ENCODE peak calls at places on chromosomes 11 and 22, in six cellular contexts. E is sigmoid colon, A is amniotic stem cell, R is T-helper 2 cell, U is NCI-H1930, N is NCI-H1092. Q is an unnamed sample.

GRCh38 chr11:128373011-128373410 is 214.3 kb downstream of the ETS1 start:
- DNase-seq in E (no peak), A (no peak), R (no peak), U (no peak), N (no peak), Q (no peak)

GRCh38 chr11:46120711-46121327 is 435 bp downstream of the PHF21A start:
- DNase-seq in E (peak), A (no peak), R (no peak), U (peak), N (no peak), Q (peak)

GRCh38 chr11:35043933-35044332 is 95.0 kb upstream of the CD44 start:
- DNase-seq in E (no peak), A (no peak), R (no peak), U (no peak), N (no peak), Q (no peak)

GRCh38 chr11:17609536-17610401 is 62.7 kb downstream of the OTOG start:
- DNase-seq in E (no peak), A (no peak), R (no peak), U (no peak), N (no peak), Q (no peak)

GRCh38 chr11:2526808-2527381 is 82.1 kb downstream of the KCNQ1 start:
- DNase-seq in E (peak), A (no peak), R (peak), U (no peak), N (no peak), Q (peak)

GRCh38 chr11:13209379-13209778 is 68.2 kb upstream of the BMAL1 start:
- DNase-seq in E (no peak), A (no peak), R (no peak), U (no peak), N (no peak), Q (no peak)

GRCh38 chr11:105000797-105001196 is 22.2 kb downstream of the CASP5 start:
- DNase-seq in E (no peak), A (no peak), R (peak), U (no peak), N (no peak), Q (peak)

GRCh38 chr11:3707176-3707575 is 36.0 kb upstream of the CHRNA10 start:
- DNase-seq in E (no peak), A (no peak), R (no peak), U (no peak), N (no peak), Q (no peak)

GRCh38 chr11:131099746-131100145 is 183.5 kb upstream of the SNX19 start:
- DNase-seq in E (no peak), A (no peak), R (no peak), U (no peak), N (no peak), Q (no peak)

GRCh38 chr11:75352417-75353206 is 1.2 kb upstream of the ARRB1 start:
- DNase-seq in E (peak), A (no peak), R (no peak), U (no peak), N (no peak), Q (peak)

GRCh38 chr22:19290400-19291217 is 910 bp downstream of the CLTCL1 start:
- DNase-seq in E (no peak), A (no peak), R (no peak), U (no peak), N (no peak), Q (no peak)

GRCh38 chr22:22820076-22820475 is 67.5 kb upstream of the IGLL5 start:
- DNase-seq in E (no peak), A (no peak), R (no peak), U (no peak), N (no peak), Q (no peak)

GRCh38 chr11:57241311-57241972 is 4.4 kb upstream of the APLNR start:
- DNase-seq in E (no peak), A (no peak), R (no peak), U (no peak), N (no peak), Q (no peak)

GRCh38 chr11:296976-297665 is 2.2 kb downstream of the IFITM5 start:
- DNase-seq in E (peak), A (no peak), R (peak), U (no peak), N (no peak), Q (no peak)

GRCh38 chr11:92866679-92867282 is 102.7 kb upstream of the MTNR1B start:
- DNase-seq in E (no peak), A (no peak), R (no peak), U (no peak), N (no peak), Q (no peak)

GRCh38 chr11:100667449-100667848 is 19.6 kb upstream of the ARHGAP42 start:
- DNase-seq in E (no peak), A (no peak), R (no peak), U (no peak), N (no peak), Q (no peak)

GRCh38 chr22:37547249-37547741 is 13.0 kb upstream of the CDC42EP1 start:
- DNase-seq in E (no peak), A (no peak), R (no peak), U (no peak), N (no peak), Q (no peak)

GRCh38 chr22:19464546-19464945 is 14.4 kb downstream of the UFD1 start:
- DNase-seq in E (no peak), A (no peak), R (no peak), U (no peak), N (no peak), Q (no peak)

GRCh38 chr11:26896716-26897115 is 97.2 kb upstream of the FIBIN start:
- DNase-seq in E (no peak), A (no peak), R (no peak), U (no peak), N (no peak), Q (no peak)

GRCh38 chr11:12085371-12086251 is 24.8 kb upstream of the MICAL2 start:
- DNase-seq in E (no peak), A (no peak), R (no peak), U (no peak), N (no peak), Q (no peak)

GRCh38 chr11:4546876-4547275 is 1.9 kb downstream of the OR52M1 start:
- DNase-seq in E (no peak), A (no peak), R (no peak), U (no peak), N (no peak), Q (no peak)

GRCh38 chr22:34004058-34004457 is 83.8 kb upstream of the LARGE1 start:
- DNase-seq in E (no peak), A (no peak), R (no peak), U (no peak), N (peak), Q (no peak)